ENCODE peak calls at places on chromosomes 5 and 9, in six cellular contexts. C is left ventricle myocardium inferior, S is A549, U is astrocyte of the spinal cord, H is SK-N-SH, I is fibroblast of the aortic adventitia. J is an unnamed sample.

GRCh38 chr9:33244150-33244784 is 4.3 kb downstream of the SPINK4 start:
- DNase-seq in C (no peak), S (no peak), U (no peak), H (no peak), I (no peak), J (no peak)

GRCh38 chr5:120017523-120017922 is 388.2 kb downstream of the FAM170A start:
- DNase-seq in C (no peak), S (no peak), U (no peak), H (no peak), I (peak; percentile 33), J (no peak)

GRCh38 chr9:122816163-122816867 is 12.1 kb downstream of the PDCL start:
- DNase-seq in C (peak; percentile 29), S (no peak), U (peak; percentile 32), H (no peak), I (no peak), J (peak; percentile 72)

GRCh38 chr5:138603521-138603920 is 28.3 kb upstream of the HSPA9 start:
- DNase-seq in C (no peak), S (no peak), U (no peak), H (no peak), I (peak; percentile 25), J (no peak)

GRCh38 chr9:14277202-14277601 is 36.7 kb downstream of the NFIB start:
- DNase-seq in C (peak; percentile 27), S (peak; percentile 24), U (peak; percentile 64), H (no peak), I (peak; percentile 76), J (no peak)

GRCh38 chr9:123860603-123861002 is 69.3 kb downstream of the DENND1A start:
- DNase-seq in C (no peak), S (no peak), U (no peak), H (no peak), I (no peak), J (no peak)

GRCh38 chr5:89827388-89827787 is 582.2 kb downstream of the CETN3 start:
- DNase-seq in C (no peak), S (no peak), U (no peak), H (no peak), I (peak; percentile 20), J (no peak)

GRCh38 chr5:140553657-140554056 is 3.6 kb downstream of the SRA1 start:
- DNase-seq in C (no peak), S (no peak), U (no peak), H (no peak), I (no peak), J (no peak)

GRCh38 chr5:40594811-40595210 is 84.9 kb upstream of the PTGER4 start:
- DNase-seq in C (no peak), S (no peak), U (peak; percentile 22), H (no peak), I (peak; percentile 57), J (no peak)

GRCh38 chr9:105114956-105115728 is 129.3 kb upstream of the SLC44A1 start:
- DNase-seq in C (peak; percentile 18), S (no peak), U (no peak), H (no peak), I (no peak), J (no peak)

GRCh38 chr5:4561403-4561802 is 578.7 kb upstream of the ADAMTS16 start:
- DNase-seq in C (no peak), S (no peak), U (no peak), H (no peak), I (no peak), J (no peak)

GRCh38 chr9:14173730-14174129 is 140.2 kb downstream of the NFIB start:
- DNase-seq in C (no peak), S (no peak), U (no peak), H (peak; percentile 6), I (no peak), J (no peak)

GRCh38 chr9:100229136-100229535 is 123.6 kb downstream of the TEX10 start:
- DNase-seq in C (no peak), S (no peak), U (no peak), H (no peak), I (no peak), J (no peak)

GRCh38 chr5:172833372-172833690 is 720 bp upstream of the ERGIC1 start:
- DNase-seq in C (no peak), S (no peak), U (no peak), H (no peak), I (no peak), J (no peak)

GRCh38 chr9:36873247-36873875 is 160.7 kb downstream of the PAX5 start:
- DNase-seq in C (peak; percentile 42), S (peak; percentile 73), U (peak; percentile 29), H (peak; percentile 86), I (peak; percentile 60), J (peak; percentile 70)

GRCh38 chr5:133742370-133743036 is 130.2 kb upstream of the FSTL4 start:
- DNase-seq in C (no peak), S (peak; percentile 46), U (no peak), H (no peak), I (no peak), J (no peak)

DNA sequence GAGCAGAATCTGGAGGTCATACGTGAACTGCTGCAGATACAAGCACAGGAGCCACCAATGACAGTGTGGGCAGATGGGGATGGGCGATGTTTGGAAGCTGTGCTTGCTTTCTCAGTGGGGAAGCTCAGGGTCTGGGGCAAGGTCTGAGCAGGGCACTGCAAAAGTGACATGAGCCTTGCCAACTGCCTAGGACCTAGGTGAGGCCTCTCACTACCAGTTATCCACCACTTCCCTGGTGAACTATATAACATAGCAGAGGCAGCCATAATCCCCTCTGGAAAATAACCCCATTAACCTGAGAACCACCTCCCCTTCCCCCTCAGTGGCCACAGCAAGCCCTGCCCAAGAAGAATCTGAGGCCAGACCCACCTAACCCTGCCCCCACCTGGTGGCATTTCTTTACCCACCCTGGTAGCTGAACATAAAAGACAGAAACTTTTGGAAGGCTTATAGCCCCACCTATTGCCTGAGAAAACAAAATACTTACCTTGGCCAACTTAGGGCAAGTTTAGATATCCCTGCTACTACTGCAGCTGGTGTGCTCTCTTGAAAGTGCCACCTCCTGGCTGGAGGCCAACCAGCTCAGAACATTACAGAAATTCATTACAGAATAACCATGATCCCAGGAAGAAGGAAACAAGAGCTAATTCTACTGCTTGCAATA is 18.8 kb upstream of the SPEF2 start:
- DNase-seq in C (no peak), S (peak; percentile 16), U (no peak), H (no peak), I (no peak), J (no peak)
- TF ChIP-seq CTCF in C (no peak), S (no peak), U (no peak), H (peak; percentile 7), I (no peak), J (no peak)

GRCh38 chr9:68533678-68534077 is 7.0 kb downstream of the TMEM252 start:
- DNase-seq in C (no peak), S (no peak), U (no peak), H (no peak), I (no peak), J (no peak)

GRCh38 chr9:68530618-68531017 is 10.1 kb downstream of the TMEM252 start:
- DNase-seq in C (peak; percentile 81), S (peak; percentile 18), U (no peak), H (peak; percentile 5), I (no peak), J (peak; percentile 36)
- TF ChIP-seq CTCF in C (peak; percentile 47), S (no peak), U (no peak), H (no peak), I (no peak), J (no peak)

GRCh38 chr5:98042961-98043360 is 730.5 kb upstream of the RGMB start:
- DNase-seq in C (no peak), S (no peak), U (no peak), H (no peak), I (no peak), J (no peak)
- TF ChIP-seq CTCF in C (no peak), S (no peak), U (no peak), H (no peak), I (no peak), J (no peak)

GRCh38 chr5:155004138-155004744 is 9.3 kb upstream of the KIF4B start:
- DNase-seq in C (no peak), S (peak; percentile 45), U (no peak), H (no peak), I (peak; percentile 5), J (peak; percentile 5)
- TF ChIP-seq CTCF in C (peak; percentile 61), S (peak; percentile 59), U (peak; percentile 22), H (peak; percentile 32), I (peak; percentile 35), J (no peak)

GRCh38 chr9:134886413-134886913 is 5.9 kb downstream of the FCN2 start:
- DNase-seq in C (no peak), S (no peak), U (no peak), H (no peak), I (no peak), J (no peak)
- TF ChIP-seq CTCF in C (no peak), S (no peak), U (no peak), H (no peak), I (no peak), J (no peak)

GRCh38 chr5:54292866-54293265 is 17.5 kb downstream of the ARL15 start:
- DNase-seq in C (no peak), S (no peak), U (no peak), H (no peak), I (no peak), J (no peak)
- TF ChIP-seq CTCF in C (no peak), S (no peak), U (no peak), H (no peak), I (no peak), J (no peak)